ENCODE peak calls at places on chromosomes 2 and 18, in nine cellular contexts. F is upper lobe of right lung; X is cardiac fibroblast; B is activated T-cell treated with anti-CD3 and anti-CD28 coated beads for 24 hours; V is globus pallidus; Q is stimulated activated naive CD4-positive, alpha-beta T cell treated with Interleukin-2 at 50 U/mL for 16 hours; R is stimulated activated naive CD8-positive, alpha-beta T cell treated with anti-CD3 and anti-CD28 coated beads, Interleukin-15, Interleukin-2, amounts not matched to agents 100 U/mL and 50 U/mL, for 24 hours; J is ovary; C is SJSA1. N is an unnamed sample.

GRCh38 chr2:85743304-85743978 is 10.3 kb upstream of the ATOH8 start:
- DNase-seq in C (peak; percentile 69), X (peak; percentile 82), V (no peak), F (peak; percentile 56), Q (no peak), B (no peak), R (no peak), J (peak; percentile 63), N (no peak)

GRCh38 chr2:201467666-201468065 is 16.1 kb downstream of the STRADB start:
- DNase-seq in J (no peak), R (no peak), V (no peak), Q (no peak), X (no peak), F (no peak), C (no peak), B (no peak), N (no peak)

GRCh38 chr2:174259981-174260380 is 11.6 kb upstream of the OLA1 start:
- DNase-seq in F (no peak), B (no peak), J (no peak), X (peak; percentile 88), C (no peak), Q (no peak), R (no peak), V (no peak), N (peak; percentile 4)

GRCh38 chr2:40287201-40287600 is 164.7 kb downstream of the SLC8A1 start:
- DNase-seq in J (no peak), R (no peak), C (no peak), B (no peak), Q (no peak), V (no peak), X (no peak), F (no peak), N (no peak)

GRCh38 chr2:37192551-37192950 is 3.7 kb upstream of the CEBPZOS start:
- DNase-seq in R (no peak), J (no peak), C (no peak), F (no peak), Q (no peak), X (no peak), V (no peak), B (no peak), N (no peak)

GRCh38 chr2:16221461-16222010 is 281.2 kb downstream of the MYCN start:
- DNase-seq in R (no peak), Q (no peak), V (no peak), X (no peak), J (no peak), B (no peak), F (no peak), C (no peak), N (no peak)

GRCh38 chr18:49098386-49098785 is 147.6 kb upstream of the SMAD7 start:
- DNase-seq in V (peak; percentile 79), C (no peak), R (no peak), X (no peak), J (no peak), B (no peak), F (no peak), Q (no peak), N (no peak)

GRCh38 chr2:37300578-37300977 is 24.1 kb downstream of the PRKD3 start:
- DNase-seq in V (no peak), B (no peak), R (no peak), J (no peak), C (no peak), Q (no peak), F (no peak), X (no peak), N (no peak)

GRCh38 chr2:25251461-25252273 is 83.3 kb upstream of the POMC start:
- DNase-seq in R (peak; percentile 57), J (peak; percentile 78), C (no peak), F (peak; percentile 81), X (peak; percentile 23), B (no peak), Q (peak; percentile 53), V (peak; percentile 47), N (no peak)

GRCh38 chr2:145199052-145199451 is 679.1 kb upstream of the ZEB2 start:
- DNase-seq in B (no peak), F (no peak), Q (no peak), C (no peak), R (no peak), X (no peak), V (peak; percentile 52), J (no peak), N (no peak)

GRCh38 chr2:10257036-10257435 is 45.7 kb upstream of the HPCAL1 start:
- DNase-seq in F (no peak), V (no peak), Q (no peak), B (no peak), R (no peak), J (peak; percentile 13), X (no peak), C (no peak), N (no peak)

GRCh38 chr2:3073196-3073595 is 304.4 kb downstream of the EIPR1 start:
- DNase-seq in V (no peak), X (no peak), R (no peak), F (no peak), J (no peak), B (no peak), C (no peak), Q (no peak), N (no peak)

GRCh38 chr2:77631007-77631406 is 108.8 kb upstream of the LRRTM4 start:
- DNase-seq in X (no peak), Q (no peak), J (no peak), B (no peak), R (no peak), C (no peak), V (no peak), F (no peak), N (no peak)

GRCh38 chr2:182522930-182523541 is 96.2 kb upstream of the PDE1A start:
- DNase-seq in X (peak; percentile 26), C (no peak), R (no peak), J (no peak), B (no peak), F (no peak), V (peak; percentile 50), Q (no peak), N (no peak)

GRCh38 chr18:55999641-56000040 is 411.6 kb upstream of the TCF4 start:
- DNase-seq in B (no peak), Q (no peak), V (no peak), R (no peak), F (no peak), C (no peak), X (peak; percentile 49), J (no peak), N (no peak)

GRCh38 chr2:50347355-50348044 is 684.4 kb downstream of the NRXN1 start:
- DNase-seq in C (no peak), V (no peak), R (no peak), Q (no peak), B (no peak), X (no peak), F (no peak), J (no peak), N (no peak)

GRCh38 chr2:56580242-56580641 is 396.5 kb downstream of the CCDC85A start:
- DNase-seq in Q (no peak), J (no peak), C (no peak), X (peak; percentile 37), F (no peak), V (no peak), R (no peak), B (no peak), N (peak; percentile 1)

GRCh38 chr2:149857344-149857743 is 269.8 kb upstream of the MMADHC start:
- DNase-seq in R (no peak), J (no peak), Q (no peak), X (no peak), B (no peak), C (no peak), V (no peak), F (no peak), N (no peak)

GRCh38 chr2:72040629-72041403 is 106.8 kb downstream of the CYP26B1 start:
- DNase-seq in B (no peak), V (no peak), F (peak; percentile 46), C (no peak), J (no peak), X (peak; percentile 10), Q (no peak), R (no peak), N (no peak)

GRCh38 chr2:127047054-127047453 is 59.9 kb downstream of the BIN1 start:
- DNase-seq in F (no peak), V (no peak), R (no peak), C (peak; percentile 36), J (no peak), Q (no peak), B (no peak), X (no peak), N (no peak)

GRCh38 chr2:238914648-238915015 is 66.7 kb downstream of the TWIST2 start:
- DNase-seq in F (peak; percentile 42), V (no peak), B (no peak), C (peak; percentile 60), R (no peak), Q (no peak), X (peak; percentile 42), J (peak; percentile 23), N (no peak)

GRCh38 chr2:66604911-66605310 is 170.0 kb downstream of the MEIS1 start:
- DNase-seq in B (no peak), V (no peak), C (no peak), J (no peak), R (no peak), F (no peak), Q (no peak), X (no peak), N (no peak)

GRCh38 chr2:128377071-128377910 is 58.6 kb upstream of the HS6ST1 start:
- DNase-seq in F (peak; percentile 53), B (no peak), R (no peak), C (no peak), Q (no peak), J (peak; percentile 36), X (no peak), V (no peak), N (no peak)

GRCh38 chr2:216090369-216090786 is 8.7 kb downstream of the TMEM169 start:
- DNase-seq in R (no peak), V (no peak), F (no peak), Q (no peak), B (no peak), C (no peak), X (no peak), J (no peak), N (no peak)

GRCh38 chr2:42792583-42793313 is at the start of gene HAAO:
- DNase-seq in J (peak; percentile 83), C (no peak), V (no peak), R (peak; percentile 34), B (no peak), F (peak; percentile 79), X (no peak), Q (no peak), N (no peak)

GRCh38 chr2:84487298-84487996 is 28.4 kb upstream of the SUCLG1 start:
- DNase-seq in J (no peak), V (no peak), Q (no peak), C (no peak), B (no peak), R (no peak), X (peak; percentile 90), F (no peak), N (no peak)

GRCh38 chr2:68365087-68365486 is at the start of gene PLEK:
- DNase-seq in B (no peak), X (no peak), J (no peak), C (no peak), Q (no peak), V (peak; percentile 60), R (peak; percentile 36), F (peak; percentile 77), N (no peak)

GRCh38 chr18:63444567-63444966 is 22.3 kb upstream of the VPS4B start:
- DNase-seq in Q (no peak), C (no peak), X (peak; percentile 74), B (no peak), R (no peak), V (no peak), F (no peak), J (no peak), N (no peak)